ENCODE peak calls at places on chromosomes 6 and 20, in six cellular contexts. One of them, this sample, is unnamed.
A peak's percentile ranks its signal among the peaks of the same experiment; 100 is the strongest.

GRCh38 chr6:15502451-15503345 is 160.1 kb downstream of the DTNBP1 start:
- DNase-seq in endothelial cell of umbilical vein: no peak
- DNase-seq in endodermal cell: no peak
- DNase-seq in CD8-positive, alpha-beta memory T cell: no peak
- DNase-seq in upper lobe of right lung: peak; percentile 34
- DNase-seq in stomach: no peak
- DNase-seq in this sample: no peak

GRCh38 chr20:38863024-38863851 is 57.7 kb downstream of the PPP1R16B start:
- DNase-seq in endothelial cell of umbilical vein: no peak
- DNase-seq in CD8-positive, alpha-beta memory T cell: peak; percentile 66
- DNase-seq in stomach: no peak
- DNase-seq in endodermal cell: no peak
- DNase-seq in upper lobe of right lung: no peak
- DNase-seq in this sample: peak; percentile 43

GRCh38 chr20:20079102-20079784 is 26.9 kb downstream of the CFAP61 start:
- DNase-seq in stomach: no peak
- DNase-seq in endodermal cell: no peak
- DNase-seq in upper lobe of right lung: no peak
- DNase-seq in endothelial cell of umbilical vein: no peak
- DNase-seq in CD8-positive, alpha-beta memory T cell: no peak
- DNase-seq in this sample: no peak

GRCh38 chr6:36839819-36840379 is 655 bp upstream of the CPNE5 start:
- DNase-seq in endodermal cell: peak; percentile 79
- DNase-seq in stomach: peak; percentile 30
- DNase-seq in endothelial cell of umbilical vein: no peak
- DNase-seq in CD8-positive, alpha-beta memory T cell: peak; percentile 29
- DNase-seq in upper lobe of right lung: no peak
- DNase-seq in this sample: peak; percentile 29

GRCh38 chr20:63957690-63958441 is 1.6 kb upstream of the UCKL1 start:
- DNase-seq in stomach: peak; percentile 71
- DNase-seq in endothelial cell of umbilical vein: no peak
- DNase-seq in endodermal cell: peak; percentile 93
- DNase-seq in upper lobe of right lung: no peak
- DNase-seq in CD8-positive, alpha-beta memory T cell: no peak
- DNase-seq in this sample: no peak

GRCh38 chr6:28656715-28657114 is 131.0 kb downstream of the GPX5 start:
- DNase-seq in upper lobe of right lung: no peak
- DNase-seq in CD8-positive, alpha-beta memory T cell: no peak
- DNase-seq in endothelial cell of umbilical vein: no peak
- DNase-seq in endodermal cell: no peak
- DNase-seq in stomach: no peak
- DNase-seq in this sample: no peak

GRCh38 chr20:60210779-60211617 is 252.8 kb downstream of the CDH26 start:
- DNase-seq in CD8-positive, alpha-beta memory T cell: peak; percentile 4
- DNase-seq in endodermal cell: peak; percentile 92
- DNase-seq in upper lobe of right lung: peak; percentile 79
- DNase-seq in stomach: peak; percentile 71
- DNase-seq in endothelial cell of umbilical vein: no peak
- DNase-seq in this sample: peak; percentile 23

GRCh38 chr6:15556711-15557110 is 106.1 kb downstream of the DTNBP1 start:
- DNase-seq in stomach: no peak
- DNase-seq in endothelial cell of umbilical vein: no peak
- DNase-seq in upper lobe of right lung: no peak
- DNase-seq in CD8-positive, alpha-beta memory T cell: no peak
- DNase-seq in endodermal cell: no peak
- DNase-seq in this sample: no peak

GRCh38 chr6:524803-525202 is 132.1 kb downstream of the HUS1B start:
- DNase-seq in stomach: no peak
- DNase-seq in upper lobe of right lung: no peak
- DNase-seq in endothelial cell of umbilical vein: no peak
- DNase-seq in endodermal cell: peak; percentile 66
- DNase-seq in CD8-positive, alpha-beta memory T cell: peak; percentile 10
- DNase-seq in this sample: no peak

GRCh38 chr20:54458219-54458618 is 17.2 kb upstream of the DOK5 start:
- DNase-seq in stomach: no peak
- DNase-seq in endodermal cell: no peak
- DNase-seq in endothelial cell of umbilical vein: no peak
- DNase-seq in CD8-positive, alpha-beta memory T cell: no peak
- DNase-seq in upper lobe of right lung: no peak
- DNase-seq in this sample: no peak

GRCh38 chr6:14540276-14540675 is 422.7 kb downstream of the CD83 start:
- DNase-seq in endothelial cell of umbilical vein: no peak
- DNase-seq in endodermal cell: no peak
- DNase-seq in stomach: peak; percentile 78
- DNase-seq in CD8-positive, alpha-beta memory T cell: no peak
- DNase-seq in upper lobe of right lung: no peak
- DNase-seq in this sample: no peak

GRCh38 chr6:163098827-163099469 is 315.6 kb upstream of the QKI start:
- DNase-seq in endothelial cell of umbilical vein: no peak
- DNase-seq in endodermal cell: no peak
- DNase-seq in upper lobe of right lung: no peak
- DNase-seq in stomach: no peak
- DNase-seq in CD8-positive, alpha-beta memory T cell: no peak
- DNase-seq in this sample: no peak

GRCh38 chr6:72260489-72260888 is 361.4 kb upstream of the KCNQ5 start:
- DNase-seq in CD8-positive, alpha-beta memory T cell: no peak
- DNase-seq in stomach: no peak
- DNase-seq in endothelial cell of umbilical vein: peak; percentile 50
- DNase-seq in upper lobe of right lung: no peak
- DNase-seq in endodermal cell: no peak
- DNase-seq in this sample: no peak

GRCh38 chr6:43669922-43670622 is 17.5 kb downstream of the MRPS18A start:
- DNase-seq in endothelial cell of umbilical vein: no peak
- DNase-seq in CD8-positive, alpha-beta memory T cell: no peak
- DNase-seq in upper lobe of right lung: no peak
- DNase-seq in endodermal cell: no peak
- DNase-seq in stomach: no peak
- DNase-seq in this sample: no peak

GRCh38 chr20:21808863-21809664 is 103.6 kb downstream of the PAX1 start:
- DNase-seq in stomach: peak; percentile 56
- DNase-seq in CD8-positive, alpha-beta memory T cell: no peak
- DNase-seq in upper lobe of right lung: peak; percentile 75
- DNase-seq in endothelial cell of umbilical vein: no peak
- DNase-seq in endodermal cell: peak; percentile 92
- DNase-seq in this sample: peak; percentile 1

GRCh38 chr6:57159127-57159526 is 13.0 kb upstream of the BAG2 start:
- DNase-seq in upper lobe of right lung: no peak
- DNase-seq in CD8-positive, alpha-beta memory T cell: no peak
- DNase-seq in endodermal cell: no peak
- DNase-seq in stomach: no peak
- DNase-seq in endothelial cell of umbilical vein: no peak
- DNase-seq in this sample: no peak

GRCh38 chr6:129317931-129318820 is 391.8 kb downstream of the ARHGAP18 start:
- DNase-seq in endodermal cell: peak; percentile 63
- DNase-seq in endothelial cell of umbilical vein: peak; percentile 16
- DNase-seq in stomach: no peak
- DNase-seq in upper lobe of right lung: no peak
- DNase-seq in CD8-positive, alpha-beta memory T cell: no peak
- DNase-seq in this sample: no peak

GRCh38 chr6:157169656-157170055 is 153.7 kb downstream of the TMEM242 start:
- DNase-seq in upper lobe of right lung: no peak
- DNase-seq in endodermal cell: no peak
- DNase-seq in CD8-positive, alpha-beta memory T cell: no peak
- DNase-seq in stomach: no peak
- DNase-seq in endothelial cell of umbilical vein: no peak
- DNase-seq in this sample: no peak
- H3K27ac ChIP-seq in upper lobe of right lung: no peak overlapping the region
- H3K27ac ChIP-seq in endodermal cell: no peak overlapping the region
- H3K27ac ChIP-seq in CD8-positive, alpha-beta memory T cell: no peak overlapping the region
- H3K27ac ChIP-seq in stomach: peak overlapping the region; percentile 10
- H3K27ac ChIP-seq in endothelial cell of umbilical vein: no peak overlapping the region
- H3K27ac ChIP-seq in this sample: no peak overlapping the region

GRCh38 chr20:1687053-1687452 is 29.5 kb upstream of the SIRPG start:
- DNase-seq in endodermal cell: no peak
- DNase-seq in endothelial cell of umbilical vein: no peak
- DNase-seq in stomach: no peak
- DNase-seq in upper lobe of right lung: no peak
- DNase-seq in CD8-positive, alpha-beta memory T cell: no peak
- DNase-seq in this sample: no peak
- H3K27ac ChIP-seq in endodermal cell: no peak overlapping the region
- H3K27ac ChIP-seq in endothelial cell of umbilical vein: no peak overlapping the region
- H3K27ac ChIP-seq in stomach: no peak overlapping the region
- H3K27ac ChIP-seq in upper lobe of right lung: no peak overlapping the region
- H3K27ac ChIP-seq in CD8-positive, alpha-beta memory T cell: no peak overlapping the region
- H3K27ac ChIP-seq in this sample: peak overlapping the region; percentile 66

DNA sequence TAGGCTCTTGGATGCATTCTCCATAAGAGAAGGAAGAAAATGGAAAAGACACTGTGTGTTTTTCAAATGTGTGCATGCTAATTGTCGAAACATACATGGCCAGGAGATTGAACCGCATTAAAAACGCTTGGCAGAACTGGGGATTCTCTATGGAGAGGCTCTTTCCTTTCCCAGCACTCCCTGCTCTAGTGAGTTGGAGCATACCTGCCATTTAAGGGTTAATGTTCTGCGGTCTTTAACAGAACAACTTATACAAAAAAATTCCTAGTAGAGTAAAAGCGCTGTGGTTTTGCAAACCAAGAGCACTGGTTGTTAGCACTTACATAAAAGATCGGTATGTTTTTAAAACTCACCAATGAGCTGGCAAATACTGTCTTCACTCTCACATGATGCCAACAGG is 1.6 kb downstream of the TAGAP start:
- DNase-seq in endodermal cell: no peak
- DNase-seq in endothelial cell of umbilical vein: no peak
- DNase-seq in stomach: no peak
- DNase-seq in upper lobe of right lung: no peak
- DNase-seq in CD8-positive, alpha-beta memory T cell: peak; percentile 68
- DNase-seq in this sample: no peak
- H3K27ac ChIP-seq in endodermal cell: no peak overlapping the region
- H3K27ac ChIP-seq in endothelial cell of umbilical vein: no peak overlapping the region
- H3K27ac ChIP-seq in stomach: no peak overlapping the region
- H3K27ac ChIP-seq in upper lobe of right lung: peak overlapping the region; percentile 63
- H3K27ac ChIP-seq in CD8-positive, alpha-beta memory T cell: peak overlapping the region; percentile 95
- H3K27ac ChIP-seq in this sample: peak overlapping the region; percentile 81

GRCh38 chr20:49724637-49725606 is 11.2 kb upstream of the B4GALT5 start:
- DNase-seq in endothelial cell of umbilical vein: peak; percentile 90
- DNase-seq in CD8-positive, alpha-beta memory T cell: no peak
- DNase-seq in endodermal cell: no peak
- DNase-seq in stomach: no peak
- DNase-seq in upper lobe of right lung: no peak
- DNase-seq in this sample: no peak
- H3K27ac ChIP-seq in endothelial cell of umbilical vein: peak overlapping the region; percentile 47
- H3K27ac ChIP-seq in CD8-positive, alpha-beta memory T cell: no peak overlapping the region
- H3K27ac ChIP-seq in endodermal cell: no peak overlapping the region
- H3K27ac ChIP-seq in stomach: peak overlapping the region; percentile 46
- H3K27ac ChIP-seq in upper lobe of right lung: peak overlapping the region; percentile 65
- H3K27ac ChIP-seq in this sample: no peak overlapping the region

DNA sequence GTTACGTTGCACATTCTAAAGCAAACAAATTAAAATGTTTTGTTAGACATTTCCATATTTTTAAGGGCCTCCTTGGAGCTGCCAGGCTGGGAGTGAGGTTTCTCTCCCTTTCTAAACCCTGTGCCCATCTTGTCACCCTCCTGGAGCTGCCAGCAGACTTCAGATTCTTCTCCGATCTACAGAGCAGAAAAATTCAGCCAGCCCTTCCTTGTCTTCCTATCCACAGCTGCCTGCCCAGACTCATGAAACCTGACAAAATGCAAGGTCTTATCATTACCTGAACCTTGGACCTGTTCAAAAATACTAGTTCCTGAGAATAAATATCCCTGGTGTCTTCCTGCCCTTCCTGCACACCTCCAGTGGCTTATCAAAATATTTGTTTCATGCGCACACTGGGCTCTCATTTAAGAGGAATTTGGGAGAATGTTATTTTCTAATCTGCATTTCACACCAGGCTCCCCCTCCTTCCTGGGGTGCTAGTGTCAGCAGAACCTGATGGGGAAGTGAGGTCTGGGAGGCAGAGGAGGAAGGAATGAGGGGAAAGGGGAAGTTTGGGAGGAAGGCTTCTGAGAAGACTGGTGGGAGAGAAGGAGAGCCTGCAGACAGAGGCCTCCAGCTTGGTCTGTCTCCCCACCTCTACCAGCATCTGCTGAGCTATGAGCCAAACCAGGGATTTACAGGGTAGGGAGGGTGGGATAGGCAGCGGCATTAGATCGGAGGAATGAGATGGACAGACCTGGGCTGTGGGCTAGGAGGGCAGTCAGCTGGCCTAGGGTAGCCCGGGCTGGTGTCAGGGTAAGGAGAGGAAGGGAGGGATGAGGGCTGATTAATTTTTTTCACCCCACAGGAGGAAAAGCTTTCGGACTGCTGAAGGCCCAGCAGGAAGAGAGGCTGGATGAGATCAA is at the start of gene AIF1:
- DNase-seq in CD8-positive, alpha-beta memory T cell: no peak
- DNase-seq in endodermal cell: no peak
- DNase-seq in stomach: no peak
- DNase-seq in upper lobe of right lung: no peak
- DNase-seq in endothelial cell of umbilical vein: no peak
- DNase-seq in this sample: no peak
- H3K27ac ChIP-seq in CD8-positive, alpha-beta memory T cell: peak within 1 kb of the TSS; percentile 54
- H3K27ac ChIP-seq in endodermal cell: no peak within 1 kb of the TSS
- H3K27ac ChIP-seq in stomach: peak within 1 kb of the TSS; percentile 18
- H3K27ac ChIP-seq in upper lobe of right lung: peak within 1 kb of the TSS; percentile 51
- H3K27ac ChIP-seq in endothelial cell of umbilical vein: no peak within 1 kb of the TSS
- H3K27ac ChIP-seq in this sample: no peak within 1 kb of the TSS

GRCh38 chr20:48910360-48910781 is 11.1 kb upstream of the ARFGEF2 start:
- DNase-seq in endodermal cell: no peak
- DNase-seq in CD8-positive, alpha-beta memory T cell: peak; percentile 56
- DNase-seq in endothelial cell of umbilical vein: peak; percentile 41
- DNase-seq in stomach: no peak
- DNase-seq in upper lobe of right lung: no peak
- DNase-seq in this sample: no peak
- H3K27ac ChIP-seq in endodermal cell: no peak overlapping the region
- H3K27ac ChIP-seq in CD8-positive, alpha-beta memory T cell: peak overlapping the region; percentile 27
- H3K27ac ChIP-seq in endothelial cell of umbilical vein: no peak overlapping the region
- H3K27ac ChIP-seq in stomach: no peak overlapping the region
- H3K27ac ChIP-seq in upper lobe of right lung: no peak overlapping the region
- H3K27ac ChIP-seq in this sample: no peak overlapping the region

GRCh38 chr6:168184701-168185100 is 105.7 kb upstream of the FRMD1 start:
- DNase-seq in stomach: no peak
- DNase-seq in endothelial cell of umbilical vein: no peak
- DNase-seq in endodermal cell: no peak
- DNase-seq in upper lobe of right lung: no peak
- DNase-seq in CD8-positive, alpha-beta memory T cell: no peak
- DNase-seq in this sample: no peak

GRCh38 chr6:168188310-168188973 is 109.4 kb upstream of the FRMD1 start:
- DNase-seq in CD8-positive, alpha-beta memory T cell: no peak
- DNase-seq in endodermal cell: peak; percentile 28
- DNase-seq in stomach: no peak
- DNase-seq in upper lobe of right lung: no peak
- DNase-seq in endothelial cell of umbilical vein: no peak
- DNase-seq in this sample: no peak

GRCh38 chr6:168188974-168189678 is 110.1 kb upstream of the FRMD1 start:
- DNase-seq in endothelial cell of umbilical vein: no peak
- DNase-seq in endodermal cell: no peak
- DNase-seq in upper lobe of right lung: no peak
- DNase-seq in stomach: peak; percentile 22
- DNase-seq in CD8-positive, alpha-beta memory T cell: no peak
- DNase-seq in this sample: no peak

GRCh38 chr6:168183613-168183970 is 104.6 kb upstream of the FRMD1 start:
- DNase-seq in CD8-positive, alpha-beta memory T cell: no peak
- DNase-seq in endothelial cell of umbilical vein: no peak
- DNase-seq in stomach: no peak
- DNase-seq in endodermal cell: no peak
- DNase-seq in upper lobe of right lung: no peak
- DNase-seq in this sample: no peak

GRCh38 chr6:168186438-168186837 is 107.4 kb upstream of the FRMD1 start:
- DNase-seq in upper lobe of right lung: no peak
- DNase-seq in CD8-positive, alpha-beta memory T cell: no peak
- DNase-seq in endothelial cell of umbilical vein: no peak
- DNase-seq in stomach: no peak
- DNase-seq in endodermal cell: peak; percentile 22
- DNase-seq in this sample: no peak
- H3K27ac ChIP-seq in upper lobe of right lung: no peak overlapping the region
- H3K27ac ChIP-seq in CD8-positive, alpha-beta memory T cell: no peak overlapping the region
- H3K27ac ChIP-seq in endothelial cell of umbilical vein: no peak overlapping the region
- H3K27ac ChIP-seq in stomach: no peak overlapping the region
- H3K27ac ChIP-seq in endodermal cell: no peak overlapping the region
- H3K27ac ChIP-seq in this sample: no peak overlapping the region

GRCh38 chr6:70547313-70547712 is 19.4 kb upstream of the SDHAF4 start:
- DNase-seq in endothelial cell of umbilical vein: peak; percentile 17
- DNase-seq in endodermal cell: no peak
- DNase-seq in stomach: no peak
- DNase-seq in upper lobe of right lung: no peak
- DNase-seq in CD8-positive, alpha-beta memory T cell: no peak
- DNase-seq in this sample: no peak
- H3K27ac ChIP-seq in endothelial cell of umbilical vein: no peak overlapping the region
- H3K27ac ChIP-seq in endodermal cell: no peak overlapping the region
- H3K27ac ChIP-seq in stomach: no peak overlapping the region
- H3K27ac ChIP-seq in upper lobe of right lung: no peak overlapping the region
- H3K27ac ChIP-seq in CD8-positive, alpha-beta memory T cell: no peak overlapping the region
- H3K27ac ChIP-seq in this sample: no peak overlapping the region

This sample was measured in CD4-positive, alpha-beta T cell.